ENCODE peak calls at places on chromosomes 13 and 19, in five cellular contexts. B, K, U, Z and C are unnamed samples.

GRCh38 chr19:56120371-56121179 is 520 bp downstream of the ZNF787 start:
- DNase-seq in B (peak; percentile 28), K (no peak), U (peak; percentile 77), Z (peak; percentile 73), C (peak; percentile 88)

GRCh38 chr13:109707044-109707794 is 79.2 kb downstream of the IRS2 start:
- DNase-seq in B (no peak), K (no peak), U (no peak), Z (no peak), C (no peak)

GRCh38 chr19:54188224-54188871 is 1.0 kb downstream of the MBOAT7 start:
- DNase-seq in B (no peak), K (no peak), U (no peak), Z (peak; percentile 68), C (no peak)

GRCh38 chr19:52601025-52601973 is 31.2 kb downstream of the ZNF701 start:
- DNase-seq in B (peak; percentile 88), K (peak; percentile 39), U (peak; percentile 91), Z (peak; percentile 95), C (peak; percentile 97)

GRCh38 chr19:47280183-47280797 is 5.6 kb downstream of the INAFM1 start:
- DNase-seq in B (no peak), K (no peak), U (peak; percentile 35), Z (peak; percentile 56), C (peak; percentile 28)

GRCh38 chr19:343451-343931 is 1.1 kb downstream of the MIER2 start:
- DNase-seq in B (no peak), K (no peak), U (peak; percentile 18), Z (no peak), C (no peak)

GRCh38 chr19:28242317-28242927 is 970.5 kb downstream of the UQCRFS1 start:
- DNase-seq in B (no peak), K (no peak), U (no peak), Z (no peak), C (no peak)

GRCh38 chr13:26727122-26727521 is 33.5 kb downstream of the GPR12 start:
- DNase-seq in B (no peak), K (no peak), U (no peak), Z (no peak), C (no peak)

GRCh38 chr19:19459707-19460251 is 54.3 kb downstream of the GATAD2A start:
- DNase-seq in B (no peak), K (no peak), U (peak; percentile 62), Z (peak; percentile 73), C (peak; percentile 32)

GRCh38 chr19:30557212-30557611 is 185.0 kb downstream of the ZNF536 start:
- DNase-seq in B (no peak), K (no peak), U (no peak), Z (no peak), C (no peak)

GRCh38 chr19:9871626-9872338 is 36.7 kb downstream of the PIN1 start:
- DNase-seq in B (no peak), K (no peak), U (no peak), Z (no peak), C (no peak)

GRCh38 chr13:75547917-75548316 is 1.7 kb upstream of the UCHL3 start:
- DNase-seq in B (no peak), K (no peak), U (no peak), Z (no peak), C (peak; percentile 27)

DNA sequence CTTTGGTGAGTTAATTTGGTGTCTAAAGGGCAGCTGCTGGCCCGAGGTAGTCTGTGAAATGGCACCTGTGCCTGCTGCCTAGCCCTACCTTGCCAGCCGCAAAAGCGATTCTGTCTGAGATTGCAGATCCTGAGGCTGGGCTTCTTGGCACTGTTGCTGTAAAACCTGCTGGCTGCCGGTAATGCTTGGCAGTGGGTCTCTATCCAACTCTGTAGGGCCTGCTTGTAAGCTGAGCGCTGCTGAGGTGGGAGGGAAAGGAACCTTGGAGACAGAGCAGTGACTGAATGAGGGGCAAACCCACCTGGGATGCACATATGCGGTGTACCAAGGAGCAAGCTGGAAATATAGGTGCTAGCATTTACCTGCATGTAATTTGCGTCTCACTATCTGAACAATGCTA is 11.7 kb downstream of the LCP1 start:
- DNase-seq in B (no peak), K (no peak), U (no peak), Z (no peak), C (no peak)
- H3K4me3 ChIP-seq in B (no peak overlapping the region), K (no peak overlapping the region), U (peak overlapping the region; percentile 50), Z (peak overlapping the region; percentile 15), C (no peak overlapping the region)

GRCh38 chr13:40478775-40479174 is 187.7 kb downstream of the FOXO1 start:
- DNase-seq in B (no peak), K (no peak), U (no peak), Z (no peak), C (no peak)
- H3K4me3 ChIP-seq in B (no peak overlapping the region), K (no peak overlapping the region), U (no peak overlapping the region), Z (no peak overlapping the region), C (no peak overlapping the region)

GRCh38 chr19:49809155-49809986 is 3.7 kb downstream of the FUZ start:
- DNase-seq in B (no peak), K (no peak), U (no peak), Z (peak; percentile 53), C (no peak)

GRCh38 chr19:49811328-49811727 is 1.8 kb downstream of the FUZ start:
- DNase-seq in B (no peak), K (no peak), U (no peak), Z (no peak), C (no peak)

GRCh38 chr19:49807888-49808675 is 5.0 kb downstream of the FUZ start:
- DNase-seq in B (no peak), K (no peak), U (no peak), Z (no peak), C (no peak)

GRCh38 chr19:49808762-49809154 is 4.3 kb downstream of the FUZ start:
- DNase-seq in B (peak; percentile 90), K (peak; percentile 28), U (peak; percentile 87), Z (peak; percentile 86), C (peak; percentile 39)

DNA sequence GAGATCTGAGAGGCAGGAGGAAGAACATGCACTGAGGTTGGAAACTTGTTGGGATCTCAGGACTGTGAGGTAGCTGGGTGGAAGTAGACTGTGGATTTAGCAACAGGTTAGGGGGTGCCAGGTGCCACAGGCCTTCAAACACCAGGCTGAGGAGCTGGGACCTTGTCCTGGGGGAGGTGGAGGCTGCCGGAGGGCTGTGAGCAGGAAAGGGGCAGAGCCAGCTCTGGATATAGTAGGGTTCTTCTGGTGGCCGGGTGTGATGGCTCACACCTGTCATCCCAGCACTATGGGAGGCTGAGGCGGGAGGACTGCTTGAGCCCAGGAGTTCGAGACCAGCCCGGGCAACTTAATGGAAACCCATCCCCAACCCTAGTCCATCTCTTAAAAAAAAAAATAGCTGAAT is 3.1 kb downstream of the FUZ start:
- DNase-seq in B (no peak), K (no peak), U (no peak), Z (no peak), C (no peak)
- H3K4me3 ChIP-seq in B (peak overlapping the region; percentile 95), K (no peak overlapping the region), U (peak overlapping the region; percentile 71), Z (no peak overlapping the region), C (no peak overlapping the region)

DNA sequence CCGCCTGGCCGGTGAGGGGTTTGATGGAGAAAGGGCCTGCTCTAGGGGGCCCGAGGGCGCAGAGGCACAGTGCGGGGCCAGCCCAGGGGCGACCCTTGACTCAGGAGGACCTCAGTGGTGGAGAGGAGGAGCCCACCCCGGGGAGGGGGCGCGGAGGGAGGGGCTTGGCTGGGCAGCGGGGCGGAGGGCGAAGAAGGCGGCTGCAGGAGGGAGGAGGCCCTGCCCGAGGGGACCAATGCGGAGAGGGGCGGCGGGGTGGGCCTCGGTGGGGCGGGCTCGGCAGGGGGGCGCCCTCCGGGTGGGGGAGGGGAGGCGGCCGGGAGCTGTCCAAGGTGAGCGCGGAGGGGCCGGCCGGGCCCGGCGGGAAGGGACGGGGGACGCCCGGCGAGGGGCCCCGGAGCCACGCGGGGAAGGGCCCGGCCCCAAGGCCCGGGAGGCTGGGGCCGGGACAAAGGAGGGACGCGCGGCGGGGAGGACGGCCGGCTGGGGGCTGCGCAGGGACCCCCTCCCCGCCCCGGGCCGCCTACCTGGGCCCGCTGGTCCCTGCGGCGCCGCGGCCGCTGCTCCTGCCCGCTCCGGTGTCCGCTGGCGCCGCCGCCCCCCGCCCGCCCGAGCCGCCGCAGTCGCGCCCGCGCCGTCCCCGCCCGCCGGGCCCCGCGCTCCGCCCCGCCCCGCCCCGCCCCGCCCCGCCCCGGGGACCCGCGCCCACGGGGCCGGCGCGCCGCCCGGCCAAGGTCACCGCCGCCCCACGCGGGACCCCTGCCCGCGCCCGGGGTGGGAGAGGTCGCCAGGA is at the start of gene DIRAS1:
- DNase-seq in B (no peak), K (no peak), U (no peak), Z (no peak), C (no peak)
- H3K4me3 ChIP-seq in B (peak within 1 kb of the TSS; percentile 56), K (peak within 1 kb of the TSS; percentile 31), U (no peak within 1 kb of the TSS), Z (no peak within 1 kb of the TSS), C (peak within 1 kb of the TSS; percentile 54)

GRCh38 chr19:40556953-40557530 is 19.6 kb upstream of the SHKBP1 start:
- DNase-seq in B (no peak), K (no peak), U (no peak), Z (no peak), C (no peak)

GRCh38 chr19:40555978-40556689 is 20.5 kb upstream of the SHKBP1 start:
- DNase-seq in B (no peak), K (no peak), U (no peak), Z (no peak), C (no peak)

GRCh38 chr19:40561947-40562346 is 14.7 kb upstream of the SHKBP1 start:
- DNase-seq in B (no peak), K (no peak), U (no peak), Z (no peak), C (no peak)

GRCh38 chr19:40559394-40559793 is 17.3 kb upstream of the SHKBP1 start:
- DNase-seq in B (no peak), K (no peak), U (no peak), Z (no peak), C (no peak)

GRCh38 chr19:40560092-40560507 is 16.6 kb upstream of the SHKBP1 start:
- DNase-seq in B (no peak), K (no peak), U (no peak), Z (no peak), C (no peak)
- H3K4me3 ChIP-seq in B (no peak overlapping the region), K (no peak overlapping the region), U (no peak overlapping the region), Z (no peak overlapping the region), C (no peak overlapping the region)

GRCh38 chr19:49565261-49565660 is 15.1 kb downstream of the NOSIP start:
- DNase-seq in B (no peak), K (no peak), U (peak; percentile 54), Z (no peak), C (no peak)

GRCh38 chr19:49570138-49570856 is 10.1 kb downstream of the NOSIP start:
- DNase-seq in B (no peak), K (peak; percentile 50), U (peak; percentile 87), Z (peak; percentile 71), C (peak; percentile 47)

GRCh38 chr19:49564616-49565045 is 15.7 kb downstream of the NOSIP start:
- DNase-seq in B (no peak), K (no peak), U (peak; percentile 41), Z (no peak), C (no peak)

GRCh38 chr19:49567722-49568454 is 12.5 kb downstream of the NOSIP start:
- DNase-seq in B (no peak), K (no peak), U (peak; percentile 94), Z (peak; percentile 75), C (no peak)

DNA sequence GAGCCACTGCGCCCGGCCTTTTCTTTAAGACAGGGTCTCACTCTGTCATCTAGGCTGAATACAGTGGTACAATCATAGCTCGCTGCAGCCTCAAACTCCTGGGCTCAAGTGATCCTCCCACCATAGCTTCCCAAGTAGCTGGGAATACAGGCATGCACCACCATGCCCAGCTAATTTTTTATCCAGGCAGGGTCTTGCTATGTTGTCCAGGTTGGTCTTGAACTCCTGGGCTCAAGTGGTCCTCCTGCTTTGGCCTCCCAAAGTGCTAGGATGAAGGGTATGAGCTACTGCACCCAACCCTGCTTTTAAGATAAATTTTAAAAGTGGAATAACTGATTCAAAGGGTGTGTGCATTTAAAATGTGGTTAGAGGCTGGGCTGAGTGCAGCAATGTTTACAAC is 14.1 kb downstream of the NOSIP start:
- DNase-seq in B (no peak), K (no peak), U (no peak), Z (no peak), C (no peak)
- H3K4me3 ChIP-seq in B (no peak overlapping the region), K (no peak overlapping the region), U (peak overlapping the region; percentile 43), Z (no peak overlapping the region), C (no peak overlapping the region)

GRCh38 chr13:34719060-34719875 is 222.8 kb upstream of the NBEA start:
- DNase-seq in B (no peak), K (no peak), U (no peak), Z (no peak), C (no peak)
- H3K4me3 ChIP-seq in B (no peak overlapping the region), K (no peak overlapping the region), U (no peak overlapping the region), Z (no peak overlapping the region), C (no peak overlapping the region)